ENCODE peak calls at places on chromosomes 2 and 18, in seven cellular contexts. Q is AG04450; M is neural progenitor cell; Y is CD4-positive, alpha-beta memory T cell; S is Jurkat, Clone E6-1; F is tibial artery; O is mucosa of descending colon. I is an unnamed sample.

GRCh38 chr18:8548186-8548585 is 61.1 kb upstream of the RAB12 start:
- DNase-seq in Q (peak; percentile 6), M (no peak), Y (no peak), S (no peak), F (no peak), O (no peak), I (no peak)

GRCh38 chr2:193841389-193842150 is 1646.8 kb upstream of the TMEFF2 start:
- DNase-seq in Q (no peak), M (no peak), Y (no peak), S (no peak), F (no peak), O (no peak), I (no peak)

GRCh38 chr2:168002021-168002553 is 245.3 kb downstream of the STK39 start:
- DNase-seq in Q (no peak), M (peak; percentile 51), Y (no peak), S (no peak), F (no peak), O (no peak), I (no peak)

GRCh38 chr18:25329783-25330182 is 22.2 kb downstream of the ZNF521 start:
- DNase-seq in Q (no peak), M (peak; percentile 11), Y (no peak), S (no peak), F (no peak), O (no peak), I (no peak)

GRCh38 chr2:218341381-218341780 is 15.3 kb upstream of the CATIP start:
- DNase-seq in Q (no peak), M (no peak), Y (no peak), S (no peak), F (no peak), O (no peak), I (no peak)

GRCh38 chr2:146135245-146135644 is 1615.3 kb upstream of the ZEB2 start:
- DNase-seq in Q (no peak), M (no peak), Y (no peak), S (no peak), F (no peak), O (no peak), I (no peak)

GRCh38 chr2:200086911-200087310 is 131.5 kb downstream of the MAIP1 start:
- DNase-seq in Q (no peak), M (no peak), Y (no peak), S (no peak), F (no peak), O (no peak), I (no peak)

GRCh38 chr2:233041722-233042323 is 9.4 kb downstream of the NEU2 start:
- DNase-seq in Q (no peak), M (no peak), Y (no peak), S (no peak), F (no peak), O (peak; percentile 1), I (no peak)

GRCh38 chr2:205087862-205088261 is 542.6 kb downstream of the PARD3B start:
- DNase-seq in Q (no peak), M (no peak), Y (no peak), S (no peak), F (no peak), O (no peak), I (no peak)

GRCh38 chr2:1405967-1406366 is 7.3 kb upstream of the TPO start:
- DNase-seq in Q (no peak), M (no peak), Y (no peak), S (no peak), F (no peak), O (no peak), I (no peak)

GRCh38 chr2:133489146-133489545 is 79.1 kb downstream of the NCKAP5 start:
- DNase-seq in Q (no peak), M (no peak), Y (no peak), S (no peak), F (no peak), O (no peak), I (no peak)

GRCh38 chr2:128626758-128627515 is 308.3 kb upstream of the HS6ST1 start:
- DNase-seq in Q (no peak), M (no peak), Y (no peak), S (no peak), F (peak; percentile 48), O (no peak), I (no peak)

GRCh38 chr2:165369131-165369935 is 100.2 kb upstream of the CSRNP3 start:
- DNase-seq in Q (no peak), M (peak; percentile 63), Y (no peak), S (no peak), F (no peak), O (no peak), I (no peak)

GRCh38 chr18:78659057-78659456 is 320.6 kb upstream of the SALL3 start:
- DNase-seq in Q (no peak), M (no peak), Y (no peak), S (no peak), F (no peak), O (no peak), I (no peak)

GRCh38 chr2:134716716-134717585 is 1.8 kb downstream of the TMEM163 start:
- DNase-seq in Q (no peak), M (no peak), Y (no peak), S (no peak), F (no peak), O (no peak), I (no peak)

GRCh38 chr2:134718095-134718955 is 475 bp downstream of the TMEM163 start:
- DNase-seq in Q (no peak), M (peak; percentile 70), Y (no peak), S (no peak), F (no peak), O (peak; percentile 34), I (peak; percentile 29)

GRCh38 chr2:134718956-134719814 is at the start of gene TMEM163:
- DNase-seq in Q (no peak), M (peak; percentile 81), Y (no peak), S (no peak), F (no peak), O (no peak), I (no peak)

GRCh38 chr2:134715932-134716643 is 2.7 kb downstream of the TMEM163 start:
- DNase-seq in Q (no peak), M (no peak), Y (no peak), S (peak; percentile 95), F (no peak), O (no peak), I (no peak)

DNA sequence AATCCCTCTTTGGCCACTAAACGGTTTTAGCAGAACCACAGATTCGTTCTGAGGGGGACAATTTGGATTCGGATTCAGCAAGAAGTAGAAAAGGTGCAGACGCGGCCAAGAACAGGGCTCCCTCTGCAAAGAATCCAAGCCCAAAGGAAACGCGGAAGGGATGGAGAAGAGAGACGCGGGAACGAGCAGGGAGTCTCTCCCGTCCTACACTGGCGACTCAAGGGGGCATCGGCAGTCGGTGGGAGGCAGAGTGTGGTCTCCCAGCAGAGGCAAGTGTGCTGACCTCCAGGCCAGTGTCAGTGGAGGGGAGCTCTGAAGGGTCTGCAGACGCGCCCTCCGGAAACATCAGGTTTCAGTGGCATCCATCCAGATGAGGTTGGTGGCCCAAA is 1.1 kb downstream of the TMEM163 start:
- DNase-seq in Q (no peak), M (peak; percentile 47), Y (no peak), S (no peak), F (no peak), O (no peak), I (no peak)
- H3K4me3 ChIP-seq in Q (no peak overlapping the region), M (peak overlapping the region; percentile 79), Y (no peak overlapping the region), S (no peak overlapping the region), F (peak overlapping the region; percentile 51), O (no peak overlapping the region), I (peak overlapping the region; percentile 53)

DNA sequence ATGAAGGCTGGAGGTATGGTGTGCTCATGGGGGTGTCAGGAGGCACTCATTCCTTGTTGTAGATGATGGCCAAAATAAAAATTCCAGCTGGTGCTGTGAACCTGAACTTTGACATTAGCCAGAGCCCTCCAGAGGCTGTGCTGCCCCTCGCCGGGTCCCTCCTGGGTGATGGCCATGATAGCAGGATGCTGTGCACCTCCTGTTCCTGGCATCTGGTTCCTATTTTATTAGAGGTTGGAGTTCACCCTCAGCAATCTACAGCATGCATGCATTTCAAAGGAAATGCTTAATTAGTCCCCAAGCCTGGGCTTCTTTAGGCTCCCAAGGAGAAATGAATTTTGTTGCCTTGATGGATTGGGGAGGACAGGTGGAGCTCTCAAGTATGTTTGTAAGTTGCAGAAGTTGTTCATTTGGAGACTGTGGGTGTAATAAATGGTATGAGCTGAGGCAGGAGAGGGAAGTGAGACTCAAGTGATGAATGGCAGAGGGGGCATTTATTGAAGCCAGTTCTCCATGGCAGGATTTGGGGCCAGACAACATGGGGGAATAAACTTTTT is 166.9 kb downstream of the GLI2 start:
- DNase-seq in Q (no peak), M (no peak), Y (no peak), S (no peak), F (no peak), O (no peak), I (no peak)
- H3K4me3 ChIP-seq in Q (no peak overlapping the region), M (no peak overlapping the region), Y (no peak overlapping the region), S (no peak overlapping the region), F (no peak overlapping the region), O (no peak overlapping the region), I (no peak overlapping the region)

DNA sequence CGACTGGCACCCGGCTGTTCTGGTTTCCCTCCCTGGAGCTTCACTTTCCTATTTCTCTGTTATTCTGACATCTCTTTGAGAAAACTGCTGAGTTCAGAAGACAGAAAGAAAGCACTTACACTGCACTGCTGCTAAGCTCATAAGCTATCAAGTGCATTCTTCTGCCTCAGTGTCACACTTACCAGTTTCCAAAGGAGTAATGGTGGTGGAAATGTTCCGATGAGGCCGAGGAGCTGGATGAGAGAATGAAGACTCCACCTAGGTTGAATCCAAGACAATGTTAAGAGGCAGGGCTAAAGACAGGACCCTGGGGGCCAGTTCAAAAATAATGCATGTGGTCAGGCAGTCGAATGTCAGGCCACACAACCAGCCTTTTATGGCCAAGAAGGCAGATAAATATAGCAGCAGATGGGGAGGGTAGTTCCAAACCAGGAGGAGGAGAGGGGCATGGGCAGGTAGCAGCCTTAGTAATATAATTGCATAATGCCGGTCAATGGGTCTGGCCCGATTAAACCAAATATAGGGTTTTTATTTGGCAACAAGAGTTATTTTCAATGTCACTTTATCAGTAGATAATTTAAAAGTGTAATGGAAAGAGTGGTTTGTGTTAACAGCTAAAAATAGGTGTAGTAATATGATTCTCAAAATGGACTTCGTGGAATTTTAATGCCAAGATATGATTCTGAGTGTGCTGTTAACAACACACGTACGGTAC is at the start of gene MYOM1:
- DNase-seq in Q (no peak), M (no peak), Y (no peak), S (no peak), F (no peak), O (no peak), I (no peak)
- H3K4me3 ChIP-seq in Q (no peak within 1 kb of the TSS), M (no peak within 1 kb of the TSS), Y (no peak within 1 kb of the TSS), S (no peak within 1 kb of the TSS), F (peak within 1 kb of the TSS; percentile 56), O (no peak within 1 kb of the TSS), I (peak within 1 kb of the TSS; percentile 86)

GRCh38 chr2:66585616-66586015 is 150.7 kb downstream of the MEIS1 start:
- DNase-seq in Q (no peak), M (no peak), Y (no peak), S (no peak), F (no peak), O (no peak), I (no peak)

GRCh38 chr2:66581461-66582363 is 146.8 kb downstream of the MEIS1 start:
- DNase-seq in Q (no peak), M (peak; percentile 61), Y (no peak), S (no peak), F (no peak), O (peak; percentile 29), I (peak; percentile 58)

GRCh38 chr2:66582364-66582974 is 147.5 kb downstream of the MEIS1 start:
- DNase-seq in Q (no peak), M (no peak), Y (no peak), S (no peak), F (no peak), O (no peak), I (no peak)

GRCh38 chr2:66584011-66584410 is 149.1 kb downstream of the MEIS1 start:
- DNase-seq in Q (no peak), M (no peak), Y (no peak), S (no peak), F (no peak), O (no peak), I (no peak)

GRCh38 chr2:66582975-66583842 is 148.3 kb downstream of the MEIS1 start:
- DNase-seq in Q (no peak), M (no peak), Y (no peak), S (no peak), F (no peak), O (no peak), I (peak; percentile 28)
- H3K4me3 ChIP-seq in Q (peak overlapping the region; percentile 62), M (no peak overlapping the region), Y (no peak overlapping the region), S (no peak overlapping the region), F (no peak overlapping the region), O (no peak overlapping the region), I (no peak overlapping the region)

I was measured in right cardiac atrium.